ENCODE peak calls at places on chromosomes 12 and 14, in six cellular contexts. L is OCI-LY7, C is SK-N-SH, A is fibroblast of lung, V is hepatocyte, Y is PC-3. R is an unnamed sample.

GRCh38 chr12:92615703-92616102 is 87.1 kb upstream of the PLEKHG7 start:
- DNase-seq in L (no peak), C (no peak), A (no peak), Y (peak; percentile 57), V (no peak), R (no peak)

GRCh38 chr12:53719649-53720048 is 7.6 kb downstream of the CALCOCO1 start:
- DNase-seq in C (no peak), L (no peak), A (no peak), V (no peak), Y (no peak), R (peak; percentile 72)

GRCh38 chr12:93526786-93527428 is 45.6 kb upstream of the SOCS2 start:
- DNase-seq in Y (peak; percentile 95), V (peak; percentile 82), A (peak; percentile 98), C (no peak), L (no peak), R (no peak)

GRCh38 chr14:90722590-90722989 is 93.6 kb downstream of the TTC7B start:
- DNase-seq in V (no peak), L (peak; percentile 18), C (no peak), A (no peak), Y (no peak), R (no peak)

GRCh38 chr14:103519043-103519836 is 3.4 kb downstream of the CKB start:
- DNase-seq in L (no peak), V (peak; percentile 39), C (peak; percentile 26), A (peak; percentile 44), Y (no peak), R (no peak)

GRCh38 chr14:104135121-104135903 is 3.1 kb upstream of the KIF26A start:
- DNase-seq in L (no peak), C (peak; percentile 81), A (peak; percentile 6), V (peak; percentile 65), Y (peak; percentile 29), R (peak; percentile 84)

GRCh38 chr14:65229431-65230286 is 127.3 kb upstream of the MAX start:
- DNase-seq in A (peak; percentile 64), L (peak; percentile 30), V (peak; percentile 50), C (peak; percentile 59), Y (no peak), R (peak; percentile 60)

GRCh38 chr12:108858399-108859074 is 1.2 kb upstream of the SSH1 start:
- DNase-seq in C (no peak), L (no peak), A (no peak), Y (no peak), V (peak; percentile 19), R (no peak)

GRCh38 chr12:42382013-42382696 is 56.2 kb downstream of the PPHLN1 start:
- DNase-seq in V (no peak), C (no peak), L (no peak), Y (no peak), A (no peak), R (no peak)

GRCh38 chr12:58833844-58834243 is 86.5 kb downstream of the LRIG3 start:
- DNase-seq in V (no peak), A (no peak), C (no peak), L (no peak), Y (peak; percentile 27), R (no peak)

GRCh38 chr12:14396071-14396470 is 30.6 kb downstream of the ATF7IP start:
- DNase-seq in C (no peak), A (no peak), V (peak; percentile 6), L (peak; percentile 51), Y (no peak), R (no peak)

GRCh38 chr14:93543766-93544165 is 113.0 kb downstream of the UNC79 start:
- DNase-seq in C (peak; percentile 42), Y (peak; percentile 53), L (peak; percentile 38), V (peak; percentile 31), A (peak; percentile 14), R (no peak)

GRCh38 chr14:65069874-65070709 is 32.2 kb downstream of the MAX start:
- DNase-seq in V (peak; percentile 34), L (no peak), A (no peak), Y (peak; percentile 64), C (no peak), R (no peak)

GRCh38 chr14:20434701-20435453 is 1.1 kb downstream of the KLHL33 start:
- DNase-seq in V (no peak), C (no peak), Y (no peak), L (no peak), A (peak; percentile 6), R (no peak)

GRCh38 chr12:51600721-51601120 is 9.7 kb downstream of the SCN8A start:
- DNase-seq in Y (peak; percentile 23), V (no peak), A (no peak), C (no peak), L (no peak), R (no peak)

GRCh38 chr14:106390401-106390800 is 864.0 kb downstream of the TMEM121 start:
- DNase-seq in V (no peak), A (no peak), L (no peak), Y (no peak), C (no peak), R (no peak)
- H3K79me2 ChIP-seq in V (no peaks in the 10 kb centered on the region), A (no peaks in the 10 kb centered on the region), L (no peaks in the 10 kb centered on the region), Y (no peaks in the 10 kb centered on the region), C (peaks cover 54% of the 10 kb centered on the region), R (no peaks in the 10 kb centered on the region)

DNA sequence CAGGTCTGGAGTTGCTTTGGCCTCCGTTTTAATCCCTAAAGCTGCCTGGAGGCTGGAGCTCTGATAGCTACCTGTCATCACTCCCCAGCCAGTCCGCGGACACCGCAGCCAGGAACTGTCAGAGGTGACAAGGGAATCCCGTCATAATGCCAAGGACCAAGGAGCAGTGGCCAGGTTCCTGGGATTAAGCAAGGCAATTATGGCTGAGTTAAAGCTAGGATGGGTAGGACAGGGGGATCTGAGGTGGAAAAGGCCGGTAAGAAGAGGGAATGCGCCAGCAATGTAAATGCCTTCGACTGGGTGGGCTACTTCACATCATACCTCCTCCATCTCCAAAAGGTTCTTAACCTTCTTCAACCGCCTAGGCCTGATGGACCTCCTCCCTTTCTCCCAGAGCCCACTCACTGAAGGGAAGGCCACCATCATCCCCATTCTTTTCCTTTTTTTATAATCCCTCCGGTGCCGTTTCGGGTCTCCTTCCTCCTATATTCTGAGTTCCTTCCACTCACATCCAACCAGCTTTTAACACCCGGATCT is 1.9 kb downstream of the PPP1R3E start:
- DNase-seq in C (no peak), Y (peak; percentile 29), V (peak; percentile 68), L (peak; percentile 21), A (peak; percentile 20), R (no peak)
- H3K4me2 ChIP-seq in C (peak overlapping the region; percentile 92), Y (peak overlapping the region; percentile 89), V (peak overlapping the region; percentile 75), L (peak overlapping the region; percentile 100), A (peak overlapping the region; percentile 86), R (peak overlapping the region; percentile 84)

GRCh38 chr12:65854629-65855028 is 30.3 kb downstream of the HMGA2 start:
- DNase-seq in C (no peak), Y (no peak), A (peak; percentile 67), V (no peak), L (no peak), R (no peak)

GRCh38 chr12:65853489-65854157 is 29.3 kb downstream of the HMGA2 start:
- DNase-seq in Y (no peak), C (no peak), A (peak; percentile 90), L (no peak), V (peak; percentile 14), R (no peak)

GRCh38 chr12:65858831-65859230 is 34.5 kb downstream of the HMGA2 start:
- DNase-seq in A (peak; percentile 32), Y (peak; percentile 64), V (no peak), L (no peak), C (no peak), R (no peak)

GRCh38 chr12:65857875-65858274 is 33.6 kb downstream of the HMGA2 start:
- DNase-seq in L (no peak), C (no peak), Y (no peak), V (no peak), A (no peak), R (no peak)

GRCh38 chr12:65856521-65856920 is 32.2 kb downstream of the HMGA2 start:
- DNase-seq in C (no peak), A (no peak), V (no peak), L (no peak), Y (no peak), R (no peak)
- H3K79me2 ChIP-seq in C (peaks cover 100% of the 10 kb centered on the region), A (peaks cover 92% of the 10 kb centered on the region), V (peaks cover 35% of the 10 kb centered on the region), L (no peaks in the 10 kb centered on the region), Y (peaks cover 98% of the 10 kb centered on the region), R (peaks cover 1% of the 10 kb centered on the region)

DNA sequence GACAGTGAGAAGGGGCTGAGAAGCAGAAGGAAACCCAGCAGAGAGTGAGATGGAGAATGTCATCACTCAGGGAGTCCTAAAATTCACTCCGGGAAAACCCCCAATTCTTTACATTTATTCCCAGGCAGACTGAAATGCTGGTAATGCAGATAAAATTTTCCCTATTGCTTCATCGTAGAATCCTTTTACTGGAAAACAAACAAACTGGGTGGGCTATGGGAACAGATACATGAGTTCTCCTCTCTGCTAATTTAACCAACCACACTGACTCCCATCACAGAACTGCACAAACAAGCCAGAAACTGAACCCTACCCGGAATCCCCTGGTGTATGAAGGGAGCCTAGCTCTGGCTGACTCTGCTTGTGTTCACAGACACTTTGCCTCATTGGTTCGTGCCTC is 20.9 kb downstream of the HEBP1 start:
- DNase-seq in Y (no peak), A (no peak), L (no peak), C (no peak), V (peak; percentile 36), R (no peak)
- H3K4me2 ChIP-seq in Y (no peak overlapping the region), A (peak overlapping the region; percentile 39), L (no peak overlapping the region), C (peak overlapping the region; percentile 1), V (peak overlapping the region; percentile 44), R (no peak overlapping the region)

GRCh38 chr12:56645717-56646446 is at the start of gene ATP5F1B:
- DNase-seq in C (peak; percentile 95), L (peak; percentile 99), A (peak; percentile 100), Y (peak; percentile 99), V (peak; percentile 96), R (peak; percentile 100)

GRCh38 chr12:56645201-56645716 is 525 bp downstream of the ATP5F1B start:
- DNase-seq in L (peak; percentile 40), A (no peak), V (peak; percentile 29), Y (no peak), C (peak; percentile 29), R (no peak)

DNA sequence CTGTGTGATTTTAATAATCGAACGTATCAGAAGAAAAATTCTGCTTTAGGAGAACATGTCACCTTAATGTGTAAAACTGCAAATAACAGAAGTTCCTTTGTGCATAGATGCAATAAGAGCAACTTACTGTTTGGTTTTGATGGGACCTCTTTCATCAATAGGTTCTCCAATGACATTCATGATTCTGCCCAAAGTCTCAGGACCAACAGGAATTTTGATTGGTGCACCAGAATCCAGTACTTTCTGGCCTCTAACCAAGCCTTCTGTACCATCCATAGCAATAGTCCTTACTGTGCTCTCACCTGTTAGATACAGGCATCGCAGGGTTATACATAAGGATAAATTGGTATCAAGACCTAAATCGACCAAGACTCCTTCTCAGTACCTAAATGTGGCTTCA is 1.1 kb downstream of the ATP5F1B start:
- DNase-seq in V (no peak), Y (no peak), A (no peak), C (no peak), L (no peak), R (no peak)
- H3K79me2 ChIP-seq in V (peaks cover 52% of the 10 kb centered on the region), Y (peaks cover 49% of the 10 kb centered on the region), A (peaks cover 41% of the 10 kb centered on the region), C (peaks cover 45% of the 10 kb centered on the region), L (peaks cover 55% of the 10 kb centered on the region), R (peaks cover 17% of the 10 kb centered on the region)

R was measured in H9.